ENCODE peak calls at places on chromosomes 13 and 19, in four cellular contexts. Z, B, U and X are unnamed samples.

GRCh38 chr13:41970022-41970421 is 9.1 kb upstream of the VWA8 start:
- ATAC-seq in U (no peak), Z (no peak), B (no peak), X (no peak)

GRCh38 chr13:114173753-114174152 is 5.3 kb upstream of the CFAP97D2 start:
- ATAC-seq in B (no peak), Z (no peak), U (no peak), X (no peak)

GRCh38 chr13:22369840-22370239 is 699.0 kb downstream of the FGF9 start:
- ATAC-seq in B (no peak), U (no peak), Z (no peak), X (no peak)

GRCh38 chr13:27667946-27668345 is 46.3 kb downstream of the POLR1D start:
- ATAC-seq in B (no peak), U (no peak), Z (no peak), X (no peak)

GRCh38 chr13:77351326-77351725 is 24.4 kb upstream of the MYCBP2 start:
- ATAC-seq in U (no peak), B (no peak), Z (no peak), X (no peak)

GRCh38 chr19:51107406-51108065 is 673 bp downstream of the CTU1 start:
- ATAC-seq in U (no peak), B (no peak), Z (peak; percentile 62), X (no peak)

GRCh38 chr13:51645154-51645650 is 60.9 kb downstream of the WDFY2 start:
- ATAC-seq in B (peak; percentile 78), U (peak; percentile 85), Z (peak; percentile 25), X (peak; percentile 78)

GRCh38 chr13:24626449-24626848 is 53.8 kb upstream of the ATP12A start:
- ATAC-seq in B (no peak), U (peak; percentile 82), Z (no peak), X (no peak)

GRCh38 chr13:50644081-50644871 is 199.2 kb downstream of the DLEU7 start:
- ATAC-seq in U (no peak), Z (no peak), B (no peak), X (no peak)

GRCh38 chr19:58304748-58305064 is 471 bp upstream of the ERVK3-1 start:
- ATAC-seq in Z (peak; percentile 2), U (no peak), B (no peak), X (no peak)

GRCh38 chr19:10637894-10638293 is 12.5 kb downstream of the SLC44A2 start:
- ATAC-seq in U (no peak), Z (no peak), B (no peak), X (no peak)

GRCh38 chr13:67075239-67075638 is 154.9 kb downstream of the PCDH9 start:
- ATAC-seq in U (no peak), B (no peak), Z (no peak), X (no peak)

GRCh38 chr13:45401306-45401705 is 16.9 kb downstream of the SLC25A30 start:
- ATAC-seq in U (no peak), B (no peak), Z (no peak), X (no peak)

GRCh38 chr13:49218493-49219051 is 1.6 kb upstream of the MLNR start:
- ATAC-seq in U (no peak), B (no peak), Z (no peak), X (no peak)

GRCh38 chr19:44712864-44713515 is 14.0 kb downstream of the CEACAM16 start:
- ATAC-seq in U (no peak), Z (peak; percentile 80), B (no peak), X (no peak)

GRCh38 chr13:71625694-71626093 is 241.3 kb downstream of the DACH1 start:
- ATAC-seq in U (no peak), Z (no peak), B (no peak), X (no peak)

GRCh38 chr13:49292742-49293498 is 45.2 kb downstream of the CDADC1 start:
- ATAC-seq in Z (no peak), U (no peak), B (peak; percentile 72), X (peak; percentile 69)

GRCh38 chr13:48220592-48221300 is 12.3 kb upstream of the ITM2B start:
- ATAC-seq in Z (peak; percentile 90), U (peak; percentile 60), B (no peak), X (no peak)

GRCh38 chr13:35789335-35790166 is 313.1 kb upstream of the MAB21L1 start:
- ATAC-seq in U (no peak), B (no peak), Z (peak; percentile 69), X (no peak)

GRCh38 chr13:19817510-19818158 is 34.9 kb upstream of the PSPC1 start:
- ATAC-seq in B (peak; percentile 11), U (no peak), Z (no peak), X (no peak)

GRCh38 chr19:18951721-18952281 is 10.8 kb upstream of the HOMER3 start:
- ATAC-seq in B (no peak), U (no peak), Z (no peak), X (no peak)

GRCh38 chr13:67277581-67277980 is 47.4 kb upstream of the PCDH9 start:
- ATAC-seq in Z (no peak), B (no peak), U (no peak), X (no peak)

GRCh38 chr19:49210901-49211451 is 53.4 kb downstream of the TRPM4 start:
- ATAC-seq in Z (peak; percentile 39), B (peak; percentile 26), U (no peak), X (no peak)

GRCh38 chr13:77349365-77349764 is 22.5 kb upstream of the MYCBP2 start:
- ATAC-seq in U (no peak), B (no peak), Z (no peak), X (no peak)

GRCh38 chr13:114115191-114115671 is 17.2 kb downstream of the RASA3 start:
- ATAC-seq in B (no peak), Z (peak; percentile 45), U (no peak), X (no peak)

GRCh38 chr19:50449236-50449899 is 16.7 kb downstream of the MYBPC2 start:
- ATAC-seq in B (no peak), Z (no peak), U (no peak), X (no peak)

GRCh38 chr19:934865-935422 is 9.1 kb downstream of the ARID3A start:
- ATAC-seq in B (peak; percentile 85), U (no peak), Z (peak; percentile 89), X (peak; percentile 90)

GRCh38 chr19:57720878-57721277 is 6.5 kb downstream of the ZNF671 start:
- ATAC-seq in B (no peak), U (no peak), Z (no peak), X (no peak)